ENCODE peak calls at places on chromosomes 16 and 17, in four cellular contexts. X is IMR-90, L is HCT116, Q is A549. E is an unnamed sample.
A peak's percentile ranks its signal among the peaks of the same experiment; 100 is the strongest.

GRCh38 chr17:50634123-50634914 is at the start of gene ABCC3:
- DNase-seq in X (no peak), L (no peak), Q (peak; percentile 87), E (no peak)

GRCh38 chr16:89037261-89038152 is 56.1 kb upstream of the ACSF3 start:
- DNase-seq in X (peak; percentile 20), L (no peak), Q (peak; percentile 33), E (no peak)

GRCh38 chr16:85173981-85174751 is 61.9 kb upstream of the CIBAR2 start:
- DNase-seq in X (peak; percentile 89), L (peak; percentile 33), Q (peak; percentile 76), E (no peak)

GRCh38 chr17:58586009-58586408 is 71.6 kb upstream of the MTMR4 start:
- DNase-seq in X (no peak), L (no peak), Q (no peak), E (no peak)

GRCh38 chr17:31582151-31582907 is 190.9 kb downstream of the RAB11FIP4 start:
- DNase-seq in X (peak; percentile 36), L (no peak), Q (no peak), E (no peak)

GRCh38 chr17:68057531-68057952 is 22.0 kb downstream of the KPNA2 start:
- DNase-seq in X (peak; percentile 56), L (peak; percentile 32), Q (no peak), E (no peak)

GRCh38 chr16:4639899-4640509 is 15.4 kb downstream of the MGRN1 start:
- DNase-seq in X (no peak), L (no peak), Q (no peak), E (no peak)

GRCh38 chr16:48059936-48060335 is 95.9 kb downstream of the ABCC12 start:
- DNase-seq in X (no peak), L (no peak), Q (no peak), E (no peak)

GRCh38 chr16:67666032-67666537 is 465 bp downstream of the ENKD1 start:
- DNase-seq in X (no peak), L (no peak), Q (no peak), E (no peak)

GRCh38 chr17:79803997-79804855 is 7.3 kb upstream of the CBX8 start:
- DNase-seq in X (no peak), L (no peak), Q (no peak), E (no peak)

GRCh38 chr16:55502801-55503366 is 6.0 kb upstream of the LPCAT2 start:
- DNase-seq in X (peak; percentile 93), L (peak; percentile 40), Q (no peak), E (no peak)

GRCh38 chr16:75087040-75087979 is 29.3 kb downstream of the LDHD start:
- DNase-seq in X (peak; percentile 93), L (no peak), Q (no peak), E (no peak)

GRCh38 chr16:55453909-55454308 is 25.1 kb upstream of the MMP2 start:
- DNase-seq in X (no peak), L (no peak), Q (no peak), E (no peak)

GRCh38 chr16:89749637-89750036 is 28.3 kb downstream of the ZNF276 start:
- DNase-seq in X (no peak), L (no peak), Q (no peak), E (no peak)

GRCh38 chr16:23835390-23836077 is at the start of gene PRKCB:
- DNase-seq in X (peak; percentile 14), L (no peak), Q (peak; percentile 58), E (peak; percentile 91)

GRCh38 chr17:39108976-39109375 is 42.5 kb downstream of the PLXDC1 start:
- DNase-seq in X (no peak), L (no peak), Q (no peak), E (no peak)

GRCh38 chr16:27691717-27692116 is 141.8 kb downstream of the KATNIP start:
- DNase-seq in X (no peak), L (no peak), Q (no peak), E (no peak)

GRCh38 chr17:80852476-80853015 is 139.1 kb upstream of the CHMP6 start:
- DNase-seq in X (no peak), L (no peak), Q (no peak), E (no peak)

GRCh38 chr17:28641579-28641978 is 3.4 kb downstream of the BLTP2 start:
- DNase-seq in X (no peak), L (no peak), Q (no peak), E (no peak)

GRCh38 chr17:28645576-28645939 is 600 bp upstream of the BLTP2 start:
- DNase-seq in X (no peak), L (no peak), Q (no peak), E (no peak)

GRCh38 chr17:28643979-28644781 is 778 bp downstream of the BLTP2 start:
- DNase-seq in X (peak; percentile 55), L (peak; percentile 31), Q (peak; percentile 83), E (peak; percentile 43)

GRCh38 chr17:28646039-28646754 is 1.2 kb upstream of the BLTP2 start:
- DNase-seq in X (no peak), L (no peak), Q (no peak), E (no peak)

GRCh38 chr17:28644782-28645575 is at the start of gene BLTP2:
- DNase-seq in X (peak; percentile 92), L (peak; percentile 86), Q (peak; percentile 99), E (peak; percentile 97)
- TF ChIP-seq POLR2A in X (peak; percentile 70), L (peak; percentile 73), Q (peak; percentile 82), E (peak; percentile 72)

DNA sequence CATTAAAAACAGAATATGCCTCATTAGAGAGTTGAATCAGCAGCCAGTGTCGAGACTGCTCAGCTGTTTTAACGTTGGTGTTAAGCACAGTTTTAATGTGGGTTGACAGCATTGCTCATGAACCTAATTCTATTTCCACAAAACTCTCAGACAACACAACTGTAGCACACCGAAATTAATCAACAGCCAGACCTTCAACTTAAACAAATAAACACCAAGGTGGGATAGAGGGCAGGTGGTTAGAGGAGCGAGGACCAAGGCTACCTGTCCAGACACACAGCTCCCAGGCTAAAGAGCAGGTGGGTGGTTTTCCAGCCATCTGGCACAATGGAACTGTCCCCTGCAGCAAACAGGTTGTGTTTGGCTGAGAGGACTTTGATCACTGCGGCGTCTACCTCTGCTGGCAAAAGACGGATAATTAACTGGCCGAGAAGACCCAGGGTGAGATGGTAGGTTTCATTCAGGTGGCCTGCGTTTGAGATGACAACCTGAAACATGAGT is 69.6 kb upstream of the ATP2A3 start:
- DNase-seq in X (no peak), L (no peak), Q (no peak), E (no peak)
- TF ChIP-seq POLR2A in X (no peak), L (no peak), Q (no peak), E (no peak)

GRCh38 chr16:1990336-1991134 is 765 bp downstream of the SYNGR3 start:
- DNase-seq in X (no peak), L (no peak), Q (no peak), E (no peak)
- TF ChIP-seq POLR2A in X (no peak), L (no peak), Q (no peak), E (no peak)

DNA sequence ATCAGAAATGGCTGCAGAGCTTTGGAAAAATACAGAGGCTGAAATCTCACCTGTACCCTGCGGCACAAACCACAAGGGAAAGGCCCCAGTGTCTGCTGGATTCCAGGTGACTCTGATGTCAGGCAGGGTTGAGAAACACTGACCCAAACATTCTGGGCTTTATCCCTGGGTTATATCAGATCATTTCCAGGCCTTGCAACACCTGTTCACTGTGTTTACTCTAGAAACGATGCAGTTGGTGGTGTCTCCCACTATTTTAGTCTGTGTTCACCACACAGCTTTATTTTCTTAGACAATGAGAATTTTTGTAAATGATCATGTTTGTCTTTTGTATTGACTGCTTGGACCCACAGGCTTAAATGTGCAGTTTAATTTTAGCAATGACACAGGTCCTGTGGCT is 151.5 kb upstream of the SDK2 start:
- DNase-seq in X (no peak), L (no peak), Q (no peak), E (no peak)
- TF ChIP-seq POLR2A in X (no peak), L (no peak), Q (no peak), E (no peak)

GRCh38 chr17:1786708-1787107 is 24.8 kb downstream of the SERPINF1 start:
- DNase-seq in X (peak; percentile 16), L (no peak), Q (no peak), E (no peak)

GRCh38 chr17:1782171-1782567 is 20.3 kb downstream of the SERPINF1 start:
- DNase-seq in X (no peak), L (no peak), Q (no peak), E (no peak)

GRCh38 chr17:1785925-1786324 is 24.1 kb downstream of the SERPINF1 start:
- DNase-seq in X (no peak), L (no peak), Q (no peak), E (no peak)

GRCh38 chr17:1783271-1783670 is 21.4 kb downstream of the SERPINF1 start:
- DNase-seq in X (no peak), L (no peak), Q (no peak), E (no peak)

GRCh38 chr17:1783834-1784611 is 22.2 kb downstream of the SERPINF1 start:
- DNase-seq in X (peak; percentile 86), L (peak; percentile 6), Q (peak; percentile 77), E (no peak)
- TF ChIP-seq POLR2A in X (no peak), L (no peak), Q (no peak), E (no peak)

DNA sequence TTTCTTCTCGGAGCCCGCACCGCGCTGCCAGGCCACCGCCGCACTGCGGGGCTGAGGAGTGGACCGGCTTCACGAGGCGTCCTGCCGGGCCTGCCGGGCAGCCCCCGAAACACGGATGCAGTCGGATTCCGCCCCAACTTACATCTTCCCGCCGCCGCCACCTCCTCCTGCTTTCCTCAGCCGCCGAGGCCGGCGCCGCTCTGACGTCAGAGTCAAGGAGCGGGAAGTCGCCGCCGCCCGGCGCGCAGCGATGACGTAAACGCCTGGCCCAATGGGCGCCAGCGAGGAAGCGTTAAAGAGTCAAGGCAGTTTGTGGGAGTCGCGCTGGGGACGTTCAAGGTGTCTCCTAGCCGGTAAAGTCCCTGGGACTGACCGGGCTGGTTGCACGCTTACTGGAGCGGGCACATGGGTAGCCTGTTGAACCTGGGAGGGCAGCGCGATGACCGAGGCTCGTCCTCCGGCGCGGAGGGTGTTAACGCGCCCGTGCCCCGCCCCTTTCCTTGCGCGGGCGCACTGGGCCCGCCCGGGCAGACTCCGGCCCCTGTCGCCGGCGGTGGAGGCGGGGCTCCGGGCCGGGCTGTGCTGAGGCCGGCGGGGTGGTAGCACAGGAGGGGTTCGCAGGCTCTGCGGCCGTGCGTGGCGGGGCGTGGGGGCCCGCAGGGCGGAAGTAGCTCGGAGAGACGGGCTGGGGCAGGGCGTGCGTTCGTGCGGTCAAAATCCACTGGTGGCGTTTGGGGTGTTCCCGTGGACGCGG is at the start of gene RNPS1:
- DNase-seq in X (peak; percentile 94), L (peak; percentile 93), Q (peak; percentile 98), E (peak; percentile 100)
- TF ChIP-seq POLR2A in X (peak; percentile 98), L (peak; percentile 59), Q (peak; percentile 66), E (peak; percentile 93)

DNA sequence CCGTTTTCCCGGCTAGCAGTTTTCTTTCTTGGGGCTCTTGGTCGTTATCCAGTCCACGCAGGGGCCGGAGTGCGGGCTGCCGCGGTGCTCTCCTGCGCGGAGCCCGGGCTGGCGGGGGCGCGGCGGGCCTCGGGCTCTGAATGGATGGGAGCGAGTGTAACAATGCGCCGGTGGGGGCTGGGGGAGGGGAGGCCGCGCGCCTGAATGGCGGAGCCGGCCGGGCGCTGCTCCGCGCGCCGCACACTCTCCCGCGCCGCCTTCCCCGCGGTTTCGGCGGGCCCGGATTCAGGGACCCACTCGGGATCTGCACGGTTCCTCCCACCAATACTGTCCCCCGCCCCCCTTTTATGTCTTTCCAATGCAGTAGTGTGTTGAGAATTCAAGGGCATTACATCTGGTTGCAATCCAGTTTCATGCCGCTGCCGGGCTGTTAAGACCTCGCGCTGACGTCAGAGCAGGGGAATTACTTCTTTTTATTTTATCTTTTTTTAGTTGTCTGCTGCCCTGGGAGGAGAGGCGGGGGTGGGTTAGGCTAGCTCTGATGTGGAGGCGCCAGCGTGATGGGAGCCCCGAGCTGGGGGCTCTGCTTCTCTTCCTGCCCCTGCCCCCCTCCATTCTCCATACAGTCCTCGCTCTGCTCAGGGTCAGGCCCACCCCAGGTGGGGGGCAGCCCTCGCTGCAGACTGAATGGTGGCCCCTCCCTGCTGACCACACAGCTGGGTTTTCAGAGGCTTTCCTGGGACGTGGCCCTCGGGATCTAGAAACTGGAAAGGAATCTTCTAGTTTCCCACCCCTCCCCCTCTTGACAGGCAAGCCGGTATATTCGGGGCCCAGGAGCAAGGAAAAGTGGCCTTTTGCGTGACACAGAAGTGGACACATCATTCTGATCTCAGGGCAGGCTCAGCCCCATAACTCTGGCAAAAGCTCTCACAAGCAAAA is 1.7 kb downstream of the RAI1 start:
- DNase-seq in X (peak; percentile 91), L (no peak), Q (peak; percentile 66), E (no peak)
- TF ChIP-seq POLR2A in X (peak; percentile 76), L (no peak), Q (peak; percentile 79), E (no peak)

E was measured in GM12891.